ENCODE peak calls at places on chromosomes 4 and X, in five cellular contexts. Y, C, A, J and T are unnamed samples.
A peak's percentile ranks its signal among the peaks of the same experiment; 100 is the strongest.

GRCh38 chr4:120466429-120466828 is 399.8 kb upstream of the MAD2L1 start:
- DNase-seq in Y (no peak), C (no peak), A (no peak), J (no peak), T (peak; percentile 33)

GRCh38 chrX:95071621-95072020 is 1397.6 kb downstream of the FAM133A start:
- DNase-seq in Y (no peak), C (peak; percentile 2), A (no peak), J (no peak), T (no peak)

GRCh38 chr4:41176357-41176756 is 38.0 kb downstream of the APBB2 start:
- DNase-seq in Y (no peak), C (peak; percentile 81), A (no peak), J (no peak), T (no peak)

GRCh38 chr4:145773581-145774234 is 93.8 kb downstream of the C4orf51 start:
- DNase-seq in Y (no peak), C (no peak), A (no peak), J (no peak), T (no peak)

GRCh38 chr4:2069161-2069971 is 10.2 kb downstream of the NAT8L start:
- DNase-seq in Y (peak; percentile 71), C (no peak), A (no peak), J (no peak), T (no peak)

GRCh38 chr4:69057620-69058409 is 38.5 kb upstream of the UGT2B7 start:
- DNase-seq in Y (no peak), C (peak; percentile 25), A (no peak), J (no peak), T (no peak)

GRCh38 chr4:111854494-111855087 is 290.7 kb upstream of the FAM241A start:
- DNase-seq in Y (no peak), C (peak; percentile 30), A (no peak), J (no peak), T (no peak)

GRCh38 chrX:137425273-137425902 is 140.5 kb upstream of the ZIC3 start:
- DNase-seq in Y (no peak), C (no peak), A (no peak), J (no peak), T (no peak)

GRCh38 chr4:33381806-33382205 is 2661.6 kb downstream of the PCDH7 start:
- DNase-seq in Y (no peak), C (no peak), A (no peak), J (no peak), T (no peak)

GRCh38 chr4:180486342-180486741 is 1756.9 kb upstream of the TENM3 start:
- DNase-seq in Y (no peak), C (no peak), A (no peak), J (no peak), T (no peak)

GRCh38 chrX:40171513-40172168 is 73.9 kb upstream of the BCOR start:
- DNase-seq in Y (peak; percentile 95), C (no peak), A (peak; percentile 59), J (no peak), T (no peak)

GRCh38 chrX:2962346-2962745 is 33.2 kb upstream of the ARSD start:
- DNase-seq in Y (no peak), C (no peak), A (no peak), J (no peak), T (no peak)

GRCh38 chr4:75248770-75249467 is 265.3 kb downstream of the RCHY1 start:
- DNase-seq in Y (no peak), C (no peak), A (no peak), J (no peak), T (no peak)

GRCh38 chr4:18025263-18025662 is 3.7 kb upstream of the LCORL start:
- DNase-seq in Y (no peak), C (no peak), A (no peak), J (no peak), T (no peak)

GRCh38 chr4:22410645-22411247 is 105.1 kb downstream of the ADGRA3 start:
- DNase-seq in Y (no peak), C (peak; percentile 33), A (no peak), J (no peak), T (no peak)

GRCh38 chrX:48711929-48712505 is 15.5 kb downstream of the SUV39H1 start:
- DNase-seq in Y (no peak), C (no peak), A (no peak), J (no peak), T (no peak)

GRCh38 chrX:12610079-12610478 is 181.1 kb upstream of the PRPS2 start:
- DNase-seq in Y (peak; percentile 62), C (peak; percentile 55), A (no peak), J (no peak), T (no peak)

GRCh38 chrX:152936306-152936705 is 38.4 kb downstream of the ZNF185 start:
- DNase-seq in Y (no peak), C (no peak), A (peak; percentile 44), J (no peak), T (no peak)

GRCh38 chr4:73341454-73341853 is 62.6 kb upstream of the ALB start:
- DNase-seq in Y (no peak), C (peak; percentile 53), A (no peak), J (no peak), T (peak; percentile 71)

GRCh38 chrX:101347859-101348451 is 587 bp downstream of the TIMM8A start:
- DNase-seq in Y (no peak), C (peak; percentile 5), A (no peak), J (no peak), T (no peak)

GRCh38 chr4:25085621-25086020 is 54.9 kb upstream of the LGI2 start:
- DNase-seq in Y (no peak), C (no peak), A (peak; percentile 71), J (peak; percentile 33), T (no peak)

GRCh38 chr4:151811403-151811802 is 50.6 kb upstream of the GATB start:
- DNase-seq in Y (no peak), C (no peak), A (no peak), J (no peak), T (peak; percentile 43)

GRCh38 chr4:87298362-87298761 is 24.3 kb downstream of the HSD17B13 start:
- DNase-seq in Y (no peak), C (no peak), A (no peak), J (no peak), T (no peak)

GRCh38 chr4:76747613-76748012 is 150.3 kb downstream of the SOWAHB start:
- DNase-seq in Y (no peak), C (peak; percentile 51), A (no peak), J (no peak), T (no peak)

GRCh38 chrX:110210417-110211139 is 107.3 kb downstream of the AMMECR1 start:
- DNase-seq in Y (no peak), C (peak; percentile 96), A (no peak), J (no peak), T (no peak)

GRCh38 chrX:118975831-118976598 is 1.6 kb downstream of the LONRF3 start:
- DNase-seq in Y (peak; percentile 78), C (peak; percentile 3), A (peak; percentile 85), J (peak; percentile 85), T (no peak)

GRCh38 chrX:1546601-1547275 is 9.8 kb upstream of the P2RY8 start:
- DNase-seq in Y (no peak), C (no peak), A (no peak), J (no peak), T (no peak)

GRCh38 chr4:113827285-113827684 is 65.7 kb upstream of the CAMK2D start:
- DNase-seq in Y (no peak), C (peak; percentile 87), A (no peak), J (no peak), T (no peak)

GRCh38 chr4:24473309-24473721 is 111.0 kb downstream of the DHX15 start:
- DNase-seq in Y (peak; percentile 87), C (peak; percentile 27), A (no peak), J (no peak), T (no peak)

GRCh38 chr4:19348746-19349145 is 903.0 kb upstream of the SLIT2 start:
- DNase-seq in Y (no peak), C (no peak), A (no peak), J (no peak), T (no peak)

GRCh38 chrX:110435191-110435590 is 76.5 kb downstream of the RTL9 start:
- DNase-seq in Y (no peak), C (no peak), A (no peak), J (no peak), T (no peak)

GRCh38 chrX:1248381-1249061 is 20.1 kb upstream of the CSF2RA start:
- DNase-seq in Y (peak; percentile 75), C (no peak), A (no peak), J (no peak), T (no peak)

GRCh38 chr4:101192244-101192643 is 155.1 kb downstream of the PPP3CA start:
- DNase-seq in Y (no peak), C (no peak), A (no peak), J (no peak), T (no peak)
- H3K27ac ChIP-seq in Y (peak overlapping the region; percentile 82), C (no peak overlapping the region), A (no peak overlapping the region), J (no peak overlapping the region), T (no peak overlapping the region)

GRCh38 chr4:101280866-101281600 is 66.3 kb downstream of the PPP3CA start:
- DNase-seq in Y (no peak), C (no peak), A (no peak), J (no peak), T (no peak)
- H3K4me1 ChIP-seq in Y (peaks cover 28% of the 10 kb centered on the region), C (peaks cover 3% of the 10 kb centered on the region), A (no peaks in the 10 kb centered on the region), J (peaks cover 5% of the 10 kb centered on the region), T (peaks cover 1% of the 10 kb centered on the region)

GRCh38 chr4:53929955-53930798 is 134.2 kb downstream of the CHIC2 start:
- DNase-seq in Y (peak; percentile 82), C (peak; percentile 93), A (peak; percentile 82), J (peak; percentile 82), T (peak; percentile 72)

GRCh38 chr4:53932784-53933183 is 131.6 kb downstream of the CHIC2 start:
- DNase-seq in Y (no peak), C (peak; percentile 99), A (no peak), J (no peak), T (no peak)

GRCh38 chr4:53928825-53929224 is 135.6 kb downstream of the CHIC2 start:
- DNase-seq in Y (no peak), C (peak; percentile 95), A (no peak), J (no peak), T (no peak)

GRCh38 chr4:53929311-53929710 is 135.1 kb downstream of the CHIC2 start:
- DNase-seq in Y (no peak), C (peak; percentile 65), A (no peak), J (no peak), T (no peak)

DNA sequence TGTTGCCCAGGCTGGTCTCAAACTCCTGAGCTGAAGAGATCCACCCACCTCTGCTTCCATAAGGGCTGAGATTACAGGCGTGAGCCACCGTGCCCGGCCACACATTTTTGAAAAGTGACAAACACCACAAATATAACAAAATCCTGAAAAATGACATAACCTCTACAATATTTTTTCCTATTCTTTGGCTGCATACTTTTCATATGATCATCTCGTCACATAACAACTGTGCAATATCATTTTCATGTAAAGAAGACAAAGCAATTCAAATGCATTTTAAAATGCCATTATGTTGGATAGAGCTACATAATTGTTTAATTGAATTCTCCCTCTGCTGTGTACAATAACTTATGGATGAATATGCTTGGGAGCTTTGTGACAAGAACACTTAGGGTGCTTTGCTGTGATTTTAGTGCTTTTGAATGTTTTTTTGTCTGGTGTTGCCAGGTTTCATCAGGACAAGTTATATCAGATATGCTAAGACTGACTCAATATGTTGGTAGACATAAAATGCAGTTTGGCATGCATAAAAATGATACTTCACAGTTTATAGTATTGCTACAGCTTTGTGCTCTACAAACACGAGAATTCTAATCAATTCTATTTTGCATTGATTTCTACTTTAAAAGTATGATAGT is 132.9 kb downstream of the CHIC2 start:
- DNase-seq in Y (no peak), C (no peak), A (no peak), J (no peak), T (no peak)
- H3K27ac ChIP-seq in Y (peak overlapping the region; percentile 89), C (no peak overlapping the region), A (no peak overlapping the region), J (no peak overlapping the region), T (no peak overlapping the region)

GRCh38 chr4:153543351-153543750 is 77.2 kb downstream of the TMEM131L start:
- DNase-seq in Y (no peak), C (no peak), A (no peak), J (no peak), T (no peak)
- H3K4me1 ChIP-seq in Y (peaks cover 12% of the 10 kb centered on the region), C (peaks cover 6% of the 10 kb centered on the region), A (no peaks in the 10 kb centered on the region), J (peaks cover 24% of the 10 kb centered on the region), T (peaks cover 1% of the 10 kb centered on the region)